ENCODE peak calls at places on chromosomes 16 and 17, in eight cellular contexts. A is cardiac muscle cell, C is natural killer cell, Q is mucosa of descending colon, G is endothelial cell, N is dorsolateral prefrontal cortex, K is A549, B is bronchial epithelial cell. W is an unnamed sample.

GRCh38 chr17:63881935-63882601 is at the start of gene GH2:
- DNase-seq in N (no peak), Q (peak), B (peak), C (peak), K (peak), A (peak), G (peak), W (peak)

GRCh38 chr16:57950382-57950781 is 20.5 kb downstream of the CNGB1 start:
- DNase-seq in G (no peak), A (no peak), B (no peak), K (no peak), Q (no peak), C (no peak), N (no peak), W (no peak)

GRCh38 chr17:8441690-8442089 is 6.0 kb downstream of the NDEL1 start:
- DNase-seq in G (no peak), N (no peak), Q (no peak), C (no peak), K (no peak), A (no peak), B (no peak), W (no peak)

GRCh38 chr16:80527297-80527696 is 13.5 kb upstream of the DYNLRB2 start:
- DNase-seq in N (no peak), B (peak), Q (peak), A (peak), C (no peak), G (peak), K (peak), W (no peak)

GRCh38 chr16:660459-661183 is 7.3 kb upstream of the RHOT2 start:
- DNase-seq in B (peak), N (peak), C (peak), A (peak), G (peak), K (peak), Q (peak), W (no peak)

GRCh38 chr17:63445571-63446217 is 412 bp downstream of the CYB561 start:
- DNase-seq in K (peak), N (no peak), Q (peak), C (peak), G (peak), B (peak), A (peak), W (no peak)

GRCh38 chr17:34366051-34366450 is 3.0 kb upstream of the CCL1 start:
- DNase-seq in Q (no peak), C (no peak), K (no peak), N (no peak), A (no peak), G (no peak), B (no peak), W (no peak)

GRCh38 chr17:60863892-60864673 is 186.4 kb downstream of the BCAS3 start:
- DNase-seq in N (no peak), B (no peak), G (no peak), K (no peak), C (no peak), A (peak), Q (no peak), W (peak)

GRCh38 chr16:66928702-66929388 is 3.5 kb upstream of the RRAD start:
- DNase-seq in A (peak), N (no peak), C (no peak), B (no peak), Q (no peak), G (no peak), K (peak), W (no peak)

GRCh38 chr16:6105115-6105514 is 1007.5 kb upstream of the EEF2KMT start:
- DNase-seq in C (no peak), K (no peak), B (peak), G (no peak), N (no peak), A (no peak), Q (no peak), W (peak)

GRCh38 chr16:84072014-84072413 is 29.4 kb upstream of the SLC38A8 start:
- DNase-seq in B (peak), Q (no peak), C (no peak), K (no peak), N (no peak), A (peak), G (no peak), W (no peak)

GRCh38 chr17:20118280-20118679 is 109.1 kb downstream of the SPECC1 start:
- DNase-seq in B (no peak), N (no peak), A (no peak), G (no peak), Q (no peak), K (no peak), C (no peak), W (no peak)

GRCh38 chr17:17712268-17712924 is 31.1 kb downstream of the RAI1 start:
- DNase-seq in Q (no peak), B (peak), N (no peak), K (no peak), C (peak), A (peak), G (no peak), W (peak)

GRCh38 chr17:9044796-9045470 is 23.6 kb downstream of the NTN1 start:
- DNase-seq in N (no peak), B (no peak), Q (no peak), K (no peak), G (no peak), C (no peak), A (no peak), W (no peak)

GRCh38 chr17:77332981-77333685 is 192.4 kb downstream of the SEC14L1 start:
- DNase-seq in G (no peak), B (peak), Q (no peak), N (no peak), C (peak), A (peak), K (no peak), W (no peak)

GRCh38 chr17:50482516-50482915 is 3.9 kb downstream of the RSAD1 start:
- DNase-seq in K (peak), Q (peak), A (peak), B (peak), G (peak), C (peak), N (peak), W (peak)

GRCh38 chr16:68246671-68247070 is 1.5 kb downstream of the PLA2G15 start:
- DNase-seq in K (no peak), B (no peak), C (no peak), N (no peak), G (no peak), A (no peak), Q (no peak), W (no peak)

GRCh38 chr17:50201226-50201854 is at the start of gene COL1A1:
- DNase-seq in K (no peak), A (peak), Q (peak), N (no peak), B (no peak), C (no peak), G (no peak), W (no peak)

GRCh38 chr16:79897087-79897443 is 296.5 kb upstream of the MAF start:
- DNase-seq in N (no peak), B (no peak), K (no peak), A (no peak), C (no peak), Q (no peak), G (no peak), W (no peak)

GRCh38 chr17:19877546-19877945 is 9.8 kb upstream of the ULK2 start:
- DNase-seq in K (no peak), G (no peak), B (no peak), C (no peak), Q (no peak), N (no peak), A (no peak), W (no peak)

GRCh38 chr16:80803341-80804060 is 897 bp downstream of the CDYL2 start:
- DNase-seq in Q (peak), G (peak), N (no peak), A (peak), B (no peak), C (no peak), K (no peak), W (no peak)

GRCh38 chr17:32319548-32319905 is 22.4 kb downstream of the C17orf75 start:
- DNase-seq in N (peak), A (peak), G (peak), K (peak), B (peak), Q (peak), C (peak), W (no peak)

DNA sequence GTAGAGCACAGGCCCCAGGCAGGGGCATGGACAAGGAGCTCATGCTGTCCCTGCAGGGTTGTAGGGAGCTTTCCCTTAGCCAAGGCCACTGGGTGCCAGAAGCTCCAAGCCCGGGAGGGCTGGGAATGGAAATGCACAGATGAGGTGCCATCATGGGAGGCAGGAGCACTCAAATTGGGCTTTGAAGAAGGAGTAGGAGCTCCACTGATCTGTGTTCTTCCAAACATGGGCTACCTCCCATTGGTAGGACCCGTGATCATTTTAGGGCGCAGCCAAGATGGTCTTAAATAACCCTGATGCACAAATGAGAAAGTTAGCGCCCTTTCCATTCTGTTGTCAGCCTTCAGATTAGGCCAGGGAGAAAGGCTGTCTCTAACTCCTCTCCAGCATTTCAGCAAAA is 201.5 kb downstream of the ZNF423 start:
- DNase-seq in C (no peak), Q (no peak), B (no peak), A (no peak), K (no peak), G (no peak), N (no peak), W (no peak)
- TF ChIP-seq CTCF in C (no peak), Q (no peak), B (no peak), A (no peak), K (no peak), G (no peak), N (no peak), W (no peak)

DNA sequence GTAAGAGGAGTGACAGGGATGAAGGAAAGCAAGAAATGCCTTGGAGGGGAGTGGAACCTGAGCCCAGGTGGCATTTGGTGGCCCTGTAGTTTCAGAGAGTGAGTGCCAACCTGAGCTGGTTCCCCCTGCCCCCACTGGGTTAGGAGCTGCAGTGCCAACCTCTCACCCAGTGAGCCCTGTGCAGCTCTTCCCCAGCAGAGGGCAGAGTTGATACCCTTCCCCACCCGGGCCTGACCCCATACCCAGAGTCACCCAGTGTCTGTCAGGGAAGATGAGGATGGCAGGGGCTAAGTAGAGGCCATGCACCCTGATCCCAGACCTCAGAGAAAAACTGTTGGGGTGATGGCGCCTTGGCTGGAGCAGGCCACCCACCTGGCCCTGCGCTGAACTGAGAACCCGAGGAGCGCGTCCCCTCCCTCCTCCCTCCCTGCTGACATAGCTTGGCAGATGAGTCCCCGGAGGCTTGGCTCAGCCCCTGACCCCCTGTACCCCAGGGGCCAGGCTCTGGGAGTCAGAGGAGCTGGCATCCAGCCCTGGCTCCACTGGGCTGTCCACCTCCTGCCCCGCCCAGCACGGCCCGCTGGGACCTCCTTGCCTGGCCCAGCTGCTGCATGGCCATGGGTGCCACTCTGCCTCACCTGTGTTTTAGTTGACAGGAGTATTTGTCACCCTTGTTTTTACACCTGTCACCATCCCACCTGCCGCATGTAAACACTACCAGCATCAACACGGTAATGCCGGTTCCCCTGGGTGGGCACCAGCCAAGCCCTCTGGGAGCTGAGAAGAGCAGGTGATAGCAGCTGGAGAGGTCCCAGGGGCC is 113.9 kb downstream of the AMFR start:
- DNase-seq in A (no peak), Q (no peak), N (no peak), G (no peak), C (no peak), K (no peak), B (no peak), W (no peak)
- TF ChIP-seq CTCF in A (peak), Q (no peak), N (no peak), G (no peak), C (no peak), K (peak), B (no peak), W (peak)

GRCh38 chr17:39271546-39271945 is 45.8 kb upstream of the STAC2 start:
- DNase-seq in A (peak), C (no peak), N (no peak), K (no peak), Q (no peak), G (no peak), B (no peak), W (no peak)

GRCh38 chr17:39276113-39276512 is 50.4 kb upstream of the STAC2 start:
- DNase-seq in N (no peak), C (no peak), A (no peak), K (no peak), Q (no peak), G (no peak), B (no peak), W (no peak)

GRCh38 chr17:39270923-39271322 is 45.2 kb upstream of the STAC2 start:
- DNase-seq in G (no peak), K (peak), Q (no peak), C (no peak), A (peak), N (no peak), B (peak), W (peak)
- TF ChIP-seq CTCF in G (no peak), K (peak), Q (no peak), C (no peak), A (peak), N (no peak), B (no peak), W (peak)

GRCh38 chr17:75504347-75505151 is 10.8 kb downstream of the CASKIN2 start:
- DNase-seq in B (peak), Q (peak), N (no peak), K (peak), G (peak), A (no peak), C (peak), W (no peak)
- TF ChIP-seq CTCF in B (peak), Q (peak), N (no peak), K (peak), G (no peak), A (peak), C (peak), W (peak)

DNA sequence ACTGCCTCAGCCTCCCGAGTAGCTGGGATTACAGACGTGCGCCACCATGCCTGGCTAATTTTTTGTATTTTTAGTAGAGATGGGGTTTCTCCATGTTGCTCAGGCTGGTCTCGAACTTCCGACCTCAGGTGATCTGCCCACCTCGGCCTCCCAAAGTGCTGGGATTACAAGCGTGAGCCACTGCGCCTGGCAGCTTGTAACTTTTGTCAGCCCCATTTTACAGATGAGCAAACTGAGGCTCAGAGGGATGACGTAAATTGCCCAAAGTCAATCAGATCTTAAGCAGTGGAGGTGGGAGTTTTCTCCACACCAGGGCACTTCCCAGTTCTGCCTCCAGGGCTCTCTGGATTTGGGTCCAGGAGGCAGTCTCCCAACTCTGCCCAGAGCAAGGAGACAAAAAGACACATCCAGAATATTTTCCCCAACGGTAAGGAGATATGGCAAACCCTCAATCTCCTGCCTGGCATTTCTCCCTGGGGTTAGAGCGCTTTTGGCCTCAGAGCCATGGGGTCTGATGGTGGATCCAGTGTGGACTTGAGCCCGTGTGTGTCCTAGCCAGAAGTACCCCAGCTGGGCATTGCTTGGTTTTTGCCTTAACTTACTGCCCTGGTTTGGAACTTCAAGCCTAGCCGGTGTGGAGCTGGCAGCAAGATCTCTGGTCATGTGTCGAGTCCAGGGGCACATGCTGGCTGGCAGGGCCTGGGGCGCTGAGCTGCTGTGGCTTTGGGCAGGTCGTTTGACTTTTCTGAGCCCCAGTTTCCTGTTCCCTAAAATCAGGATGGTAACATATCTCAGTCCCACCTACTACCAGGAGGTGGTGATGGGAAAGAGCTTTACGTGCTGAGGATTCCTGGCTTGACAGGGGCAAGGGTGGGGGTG is 3.4 kb downstream of the ADAM11 start:
- DNase-seq in A (no peak), N (no peak), K (no peak), G (no peak), C (no peak), B (no peak), Q (no peak), W (no peak)
- TF ChIP-seq CTCF in A (no peak), N (no peak), K (no peak), G (peak), C (no peak), B (no peak), Q (no peak), W (no peak)

DNA sequence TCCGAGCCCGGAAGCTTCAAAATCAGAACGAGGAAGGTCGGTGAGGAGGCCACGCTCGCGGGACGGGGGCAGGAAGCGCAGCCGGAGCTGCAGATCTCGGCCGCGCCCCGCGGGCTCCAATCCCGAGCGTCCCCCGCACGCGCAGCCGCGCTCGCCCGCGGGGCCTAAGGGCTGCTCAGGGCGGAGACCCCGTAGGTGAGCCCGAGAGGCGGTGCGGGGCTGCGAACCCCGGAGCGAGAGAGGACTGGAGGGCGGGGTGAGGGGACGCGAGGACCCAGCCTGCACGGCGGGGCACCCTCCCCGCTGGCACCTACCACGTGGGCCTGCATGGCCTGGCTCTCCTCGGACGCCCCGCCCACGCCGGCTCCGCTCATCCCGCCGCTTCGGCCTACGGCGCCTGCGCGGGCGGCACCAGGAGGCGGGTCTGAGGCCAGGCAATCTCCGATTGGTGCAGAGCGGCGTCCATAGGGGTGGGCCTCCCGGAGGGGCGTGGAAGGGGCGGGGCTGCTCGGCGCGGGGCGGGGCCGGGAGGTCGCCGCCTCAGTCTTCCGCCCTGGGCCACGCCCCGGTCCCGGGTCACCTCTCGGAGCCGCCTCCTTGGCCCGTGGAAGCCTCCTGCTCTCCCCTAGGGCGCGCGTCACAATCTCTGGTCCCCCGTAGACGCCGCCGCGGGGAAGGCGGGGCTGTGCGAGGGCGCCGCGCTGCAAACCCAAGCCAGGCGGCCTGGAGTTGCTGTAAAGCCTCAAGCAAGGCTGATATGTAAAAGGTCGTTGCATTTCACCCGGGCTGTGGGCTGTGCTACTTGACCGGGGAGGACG is 27.8 kb upstream of the METRNL start:
- DNase-seq in A (peak), G (peak), K (peak), N (peak), B (peak), Q (peak), C (peak), W (peak)
- TF ChIP-seq CTCF in A (no peak), G (no peak), K (no peak), N (peak), B (no peak), Q (no peak), C (no peak), W (no peak)

GRCh38 chr16:75304521-75305363 is 53.3 kb upstream of the BCAR1 start:
- DNase-seq in A (peak), N (peak), C (no peak), G (no peak), B (peak), Q (peak), K (peak), W (peak)
- TF ChIP-seq CTCF in A (peak), N (no peak), C (no peak), G (no peak), B (no peak), Q (no peak), K (no peak), W (no peak)

W was measured in retinal pigment epithelial cell.